ENCODE peak calls at places on chromosome 14, in eight cellular contexts. One of them, this sample, is unnamed.

GRCh38 chr14:72560856-72561493 is 332.9 kb downstream of the DPF3 start:
- DNase-seq in C1 segment of cervical spinal cord: no peak
- DNase-seq in cardiac muscle cell: no peak
- DNase-seq in Caco-2: no peak
- DNase-seq in LHCN-M2: no peak
- DNase-seq in activated gamma-delta T cell treated with Interleukin-2 at 50 U/mL for 16 hours: no peak
- DNase-seq in effector memory CD8-positive, alpha-beta T cell: no peak
- DNase-seq in lower leg skin: no peak
- DNase-seq in this sample: no peak

GRCh38 chr14:78519863-78520262 is 349.7 kb downstream of the NRXN3 start:
- DNase-seq in C1 segment of cervical spinal cord: no peak
- DNase-seq in cardiac muscle cell: peak; percentile 79
- DNase-seq in Caco-2: peak; percentile 60
- DNase-seq in LHCN-M2: peak; percentile 0
- DNase-seq in activated gamma-delta T cell treated with Interleukin-2 at 50 U/mL for 16 hours: no peak
- DNase-seq in effector memory CD8-positive, alpha-beta T cell: no peak
- DNase-seq in lower leg skin: no peak
- DNase-seq in this sample: no peak

GRCh38 chr14:89407856-89408255 is 9.2 kb downstream of the FOXN3 start:
- DNase-seq in C1 segment of cervical spinal cord: no peak
- DNase-seq in cardiac muscle cell: no peak
- DNase-seq in Caco-2: no peak
- DNase-seq in LHCN-M2: no peak
- DNase-seq in activated gamma-delta T cell treated with Interleukin-2 at 50 U/mL for 16 hours: no peak
- DNase-seq in effector memory CD8-positive, alpha-beta T cell: no peak
- DNase-seq in lower leg skin: no peak
- DNase-seq in this sample: no peak

GRCh38 chr14:99937475-99938244 is 127.6 kb upstream of the EVL start:
- DNase-seq in C1 segment of cervical spinal cord: no peak
- DNase-seq in cardiac muscle cell: no peak
- DNase-seq in Caco-2: no peak
- DNase-seq in LHCN-M2: no peak
- DNase-seq in activated gamma-delta T cell treated with Interleukin-2 at 50 U/mL for 16 hours: no peak
- DNase-seq in effector memory CD8-positive, alpha-beta T cell: no peak
- DNase-seq in lower leg skin: no peak
- DNase-seq in this sample: no peak

GRCh38 chr14:34387974-34388533 is 74.0 kb downstream of the SPTSSA start:
- DNase-seq in C1 segment of cervical spinal cord: no peak
- DNase-seq in cardiac muscle cell: no peak
- DNase-seq in Caco-2: no peak
- DNase-seq in LHCN-M2: no peak
- DNase-seq in activated gamma-delta T cell treated with Interleukin-2 at 50 U/mL for 16 hours: no peak
- DNase-seq in effector memory CD8-positive, alpha-beta T cell: no peak
- DNase-seq in lower leg skin: no peak
- DNase-seq in this sample: no peak

GRCh38 chr14:78697341-78697740 is 527.2 kb downstream of the NRXN3 start:
- DNase-seq in C1 segment of cervical spinal cord: no peak
- DNase-seq in cardiac muscle cell: peak; percentile 29
- DNase-seq in Caco-2: peak; percentile 14
- DNase-seq in LHCN-M2: peak; percentile 12
- DNase-seq in activated gamma-delta T cell treated with Interleukin-2 at 50 U/mL for 16 hours: no peak
- DNase-seq in effector memory CD8-positive, alpha-beta T cell: no peak
- DNase-seq in lower leg skin: no peak
- DNase-seq in this sample: no peak

GRCh38 chr14:104554088-104554607 is 25.4 kb upstream of the C14orf180 start:
- DNase-seq in C1 segment of cervical spinal cord: no peak
- DNase-seq in cardiac muscle cell: no peak
- DNase-seq in Caco-2: no peak
- DNase-seq in LHCN-M2: no peak
- DNase-seq in activated gamma-delta T cell treated with Interleukin-2 at 50 U/mL for 16 hours: no peak
- DNase-seq in effector memory CD8-positive, alpha-beta T cell: no peak
- DNase-seq in lower leg skin: peak; percentile 75
- DNase-seq in this sample: no peak

GRCh38 chr14:31605702-31606101 is 44.5 kb downstream of the NUBPL start:
- DNase-seq in C1 segment of cervical spinal cord: no peak
- DNase-seq in cardiac muscle cell: no peak
- DNase-seq in Caco-2: no peak
- DNase-seq in LHCN-M2: no peak
- DNase-seq in activated gamma-delta T cell treated with Interleukin-2 at 50 U/mL for 16 hours: no peak
- DNase-seq in effector memory CD8-positive, alpha-beta T cell: no peak
- DNase-seq in lower leg skin: no peak
- DNase-seq in this sample: no peak

GRCh38 chr14:104385189-104386135 is 194.1 kb upstream of the C14orf180 start:
- DNase-seq in C1 segment of cervical spinal cord: no peak
- DNase-seq in cardiac muscle cell: no peak
- DNase-seq in Caco-2: no peak
- DNase-seq in LHCN-M2: no peak
- DNase-seq in activated gamma-delta T cell treated with Interleukin-2 at 50 U/mL for 16 hours: no peak
- DNase-seq in effector memory CD8-positive, alpha-beta T cell: no peak
- DNase-seq in lower leg skin: peak; percentile 77
- DNase-seq in this sample: no peak

GRCh38 chr14:74637184-74637562 is 25.1 kb upstream of the LTBP2 start:
- DNase-seq in C1 segment of cervical spinal cord: no peak
- DNase-seq in cardiac muscle cell: no peak
- DNase-seq in Caco-2: no peak
- DNase-seq in LHCN-M2: no peak
- DNase-seq in activated gamma-delta T cell treated with Interleukin-2 at 50 U/mL for 16 hours: no peak
- DNase-seq in effector memory CD8-positive, alpha-beta T cell: no peak
- DNase-seq in lower leg skin: no peak
- DNase-seq in this sample: no peak

GRCh38 chr14:92316937-92317336 is 6.0 kb upstream of the SLC24A4 start:
- DNase-seq in C1 segment of cervical spinal cord: no peak
- DNase-seq in cardiac muscle cell: no peak
- DNase-seq in Caco-2: peak; percentile 3
- DNase-seq in LHCN-M2: no peak
- DNase-seq in activated gamma-delta T cell treated with Interleukin-2 at 50 U/mL for 16 hours: no peak
- DNase-seq in effector memory CD8-positive, alpha-beta T cell: no peak
- DNase-seq in lower leg skin: no peak
- DNase-seq in this sample: no peak

This sample was measured in occipital lobe.